ENCODE peak calls at places on chromosomes 16 and 17, in five cellular contexts. N, L, J, A and Q are unnamed samples.

GRCh38 chr17:51164911-51165679 is 1.1 kb upstream of the NME2 start:
- DNase-seq in N (no peak), L (peak; percentile 29), J (no peak), A (peak; percentile 15), Q (no peak)

GRCh38 chr17:40354191-40355122 is 10.1 kb downstream of the GJD3 start:
- DNase-seq in N (no peak), L (no peak), J (no peak), A (no peak), Q (no peak)

GRCh38 chr16:74654536-74654935 is 12.1 kb downstream of the RFWD3 start:
- DNase-seq in N (no peak), L (no peak), J (no peak), A (no peak), Q (no peak)

GRCh38 chr17:9175700-9176467 is 154.6 kb downstream of the NTN1 start:
- DNase-seq in N (no peak), L (no peak), J (no peak), A (peak; percentile 21), Q (no peak)

GRCh38 chr16:86455116-86455515 is 55.2 kb upstream of the FOXF1 start:
- DNase-seq in N (peak; percentile 51), L (no peak), J (peak; percentile 72), A (no peak), Q (no peak)

GRCh38 chr17:67365762-67366192 is 600 bp downstream of the PSMD12 start:
- DNase-seq in N (peak; percentile 68), L (no peak), J (peak; percentile 70), A (peak; percentile 43), Q (no peak)

GRCh38 chr17:74790206-74791066 is 14.3 kb upstream of the NAT9 start:
- DNase-seq in N (no peak), L (no peak), J (no peak), A (no peak), Q (no peak)

GRCh38 chr17:17913695-17914332 is 58.4 kb downstream of the TOM1L2 start:
- DNase-seq in N (peak; percentile 96), L (peak; percentile 36), J (peak; percentile 80), A (peak; percentile 47), Q (peak; percentile 62)

GRCh38 chr17:82520041-82520910 is 744 bp downstream of the FOXK2 start:
- DNase-seq in N (peak; percentile 30), L (peak; percentile 29), J (peak; percentile 38), A (peak; percentile 49), Q (peak; percentile 28)

GRCh38 chr17:82064433-82065192 is 991 bp downstream of the DUS1L start:
- DNase-seq in N (no peak), L (no peak), J (no peak), A (no peak), Q (no peak)

GRCh38 chr17:8503807-8504206 is 68.1 kb downstream of the NDEL1 start:
- DNase-seq in N (no peak), L (no peak), J (no peak), A (no peak), Q (no peak)

GRCh38 chr16:6694636-6695035 is 638.0 kb upstream of the RBFOX1 start:
- DNase-seq in N (no peak), L (no peak), J (no peak), A (no peak), Q (no peak)

GRCh38 chr16:17238285-17239028 is 232.3 kb downstream of the XYLT1 start:
- DNase-seq in N (no peak), L (no peak), J (no peak), A (peak; percentile 35), Q (no peak)

GRCh38 chr17:67477687-67478086 is 100.6 kb downstream of the PITPNC1 start:
- DNase-seq in N (peak; percentile 52), L (no peak), J (peak; percentile 66), A (peak; percentile 75), Q (no peak)

GRCh38 chr17:61467416-61468262 is 15.4 kb downstream of the TBX4 start:
- DNase-seq in N (peak; percentile 62), L (peak; percentile 79), J (peak; percentile 53), A (no peak), Q (no peak)

GRCh38 chr16:28925386-28926228 is 569 bp upstream of the RABEP2 start:
- DNase-seq in N (peak; percentile 85), L (no peak), J (peak; percentile 84), A (peak; percentile 89), Q (no peak)

GRCh38 chr17:74163271-74163821 is 40.1 kb upstream of the RPL38 start:
- DNase-seq in N (no peak), L (no peak), J (no peak), A (no peak), Q (no peak)

GRCh38 chr16:7867831-7868230 is 535.2 kb downstream of the RBFOX1 start:
- DNase-seq in N (no peak), L (no peak), J (no peak), A (no peak), Q (no peak)

GRCh38 chr17:17044846-17045561 is 2.7 kb downstream of the MPRIP start:
- DNase-seq in N (peak; percentile 86), L (peak; percentile 23), J (peak; percentile 73), A (no peak), Q (no peak)

GRCh38 chr17:77366558-77367245 is 225.9 kb downstream of the SEC14L1 start:
- DNase-seq in N (peak; percentile 50), L (no peak), J (peak; percentile 61), A (no peak), Q (peak; percentile 54)

GRCh38 chr16:68264128-68265077 is at the start of gene SLC7A6:
- DNase-seq in N (peak; percentile 85), L (peak; percentile 76), J (peak; percentile 60), A (peak; percentile 91), Q (peak; percentile 87)

GRCh38 chr17:50772251-50772650 is 4.9 kb upstream of the ANKRD40CL start:
- DNase-seq in N (no peak), L (no peak), J (no peak), A (no peak), Q (no peak)

GRCh38 chr16:66603537-66604375 is 748 bp upstream of the CMTM3 start:
- DNase-seq in N (peak; percentile 58), L (peak; percentile 74), J (peak; percentile 63), A (peak; percentile 75), Q (no peak)

GRCh38 chr17:80422276-80422675 is 7.3 kb downstream of the ENDOV start:
- DNase-seq in N (no peak), L (no peak), J (no peak), A (no peak), Q (no peak)

GRCh38 chr17:81256616-81257015 is 17.5 kb downstream of the NDUFAF8 start:
- DNase-seq in N (peak; percentile 58), L (no peak), J (peak; percentile 80), A (no peak), Q (no peak)

GRCh38 chr16:23283571-23283970 is 18.5 kb upstream of the SCNN1B start:
- DNase-seq in N (no peak), L (no peak), J (no peak), A (no peak), Q (no peak)

GRCh38 chr17:74435775-74436359 is 4.0 kb downstream of the GPRC5C start:
- DNase-seq in N (no peak), L (no peak), J (no peak), A (no peak), Q (no peak)

GRCh38 chr16:56990407-56991286 is 1.3 kb downstream of the NLRC5 start:
- DNase-seq in N (no peak), L (no peak), J (no peak), A (peak; percentile 57), Q (no peak)

GRCh38 chr16:10206215-10206614 is 24.0 kb upstream of the GRIN2A start:
- DNase-seq in N (no peak), L (no peak), J (no peak), A (no peak), Q (no peak)

GRCh38 chr16:69709456-69710084 is 16.8 kb downstream of the NQO1 start:
- DNase-seq in N (peak; percentile 68), L (no peak), J (peak; percentile 84), A (no peak), Q (peak; percentile 22)

GRCh38 chr17:80416940-80417293 is 1.9 kb downstream of the ENDOV start:
- DNase-seq in N (no peak), L (no peak), J (no peak), A (no peak), Q (no peak)

GRCh38 chr16:27446721-27447120 is 44.7 kb downstream of the IL21R start:
- DNase-seq in N (no peak), L (no peak), J (no peak), A (no peak), Q (no peak)

GRCh38 chr17:65345261-65346060 is 208.3 kb downstream of the RGS9 start:
- DNase-seq in N (peak; percentile 7), L (no peak), J (no peak), A (peak; percentile 41), Q (no peak)

GRCh38 chr17:45413498-45413923 is 19.2 kb downstream of the ARHGAP27 start:
- DNase-seq in N (no peak), L (no peak), J (no peak), A (no peak), Q (peak; percentile 62)

GRCh38 chr17:6536566-6537065 is 19.7 kb downstream of the PITPNM3 start:
- DNase-seq in N (no peak), L (no peak), J (no peak), A (no peak), Q (no peak)

GRCh38 chr17:79747508-79748295 is 17.0 kb downstream of the ENPP7 start:
- DNase-seq in N (no peak), L (peak; percentile 61), J (no peak), A (no peak), Q (no peak)

GRCh38 chr17:58120195-58120822 is 27.9 kb upstream of the OR4D1 start:
- DNase-seq in N (peak; percentile 43), L (peak; percentile 56), J (peak; percentile 72), A (peak; percentile 51), Q (peak; percentile 16)

GRCh38 chr17:71338396-71338795 is 782.4 kb upstream of the SOX9 start:
- DNase-seq in N (peak; percentile 58), L (no peak), J (no peak), A (no peak), Q (no peak)

GRCh38 chr16:31880322-31880979 is 6.8 kb downstream of the ZNF267 start:
- DNase-seq in N (peak; percentile 74), L (no peak), J (peak; percentile 63), A (peak; percentile 60), Q (no peak)